ENCODE peak calls at places on chromosomes 6 and 20, in five cellular contexts. G is stomach, S is HCT116, J is GM23338, A is SK-N-SH. C is an unnamed sample.
A peak's percentile ranks its signal among the peaks of the same experiment; 100 is the strongest.

GRCh38 chr6:52457096-52457495 is 37.0 kb downstream of the EFHC1 start:
- DNase-seq in G (no peak), J (no peak), S (no peak), A (no peak), C (no peak)

GRCh38 chr6:43744490-43744889 is 25.5 kb upstream of the VEGFA start:
- DNase-seq in S (no peak), G (no peak), J (no peak), A (peak; percentile 8), C (no peak)

GRCh38 chr20:32580970-32581838 is 3.9 kb downstream of the NOL4L start:
- DNase-seq in G (no peak), J (peak; percentile 43), A (peak; percentile 83), S (no peak), C (no peak)

GRCh38 chr20:32941155-32941885 is 62.9 kb downstream of the SUN5 start:
- DNase-seq in J (no peak), G (no peak), S (no peak), A (no peak), C (no peak)

GRCh38 chr6:87697581-87698552 is 4.2 kb downstream of the AKIRIN2 start:
- DNase-seq in G (no peak), A (peak; percentile 63), S (no peak), J (no peak), C (no peak)

GRCh38 chr6:119307041-119307440 is 42.5 kb downstream of the MAN1A1 start:
- DNase-seq in G (no peak), J (no peak), A (no peak), S (no peak), C (no peak)

GRCh38 chr20:62539208-62539607 is 63.4 kb upstream of the GATA5 start:
- DNase-seq in G (no peak), J (no peak), S (no peak), A (no peak), C (no peak)

GRCh38 chr6:153117986-153118886 is 12.8 kb downstream of the RGS17 start:
- DNase-seq in J (no peak), S (peak; percentile 21), A (no peak), G (no peak), C (no peak)

GRCh38 chr6:142459267-142459666 is 157.5 kb downstream of the ADGRG6 start:
- DNase-seq in A (no peak), G (no peak), S (no peak), J (no peak), C (no peak)

DNA sequence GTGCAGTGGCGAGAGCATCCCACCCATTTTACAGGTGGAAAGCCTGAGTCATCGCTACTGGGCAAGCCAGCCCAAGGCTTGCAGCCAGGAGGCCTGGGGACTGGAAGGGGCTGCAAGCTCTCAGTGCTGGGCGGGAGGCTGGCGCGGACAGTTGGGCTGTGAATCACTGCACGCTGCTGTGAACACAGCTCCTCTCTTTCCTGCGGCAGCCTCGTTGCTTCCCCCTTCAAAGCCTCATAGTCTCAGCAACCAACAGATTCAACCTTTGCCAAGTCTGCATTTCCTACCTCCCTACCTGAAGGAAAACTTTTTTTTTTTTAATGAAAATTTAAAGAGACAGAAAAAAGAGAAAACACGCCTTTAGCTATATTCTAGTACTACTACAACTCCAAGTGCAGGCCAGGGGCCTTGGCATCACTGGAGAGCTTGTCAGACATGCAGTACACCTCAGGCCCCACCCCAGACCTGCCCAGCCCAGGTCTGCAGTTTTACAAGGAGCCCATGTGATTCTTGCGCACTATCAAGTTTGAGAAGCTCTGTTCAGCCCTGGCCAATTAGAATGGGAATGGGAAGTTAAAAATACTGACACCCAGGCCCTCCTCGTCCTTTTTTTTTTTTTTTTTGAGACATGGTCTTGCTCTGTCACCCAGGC is 85.1 kb downstream of the NFATC2 start:
- DNase-seq in G (no peak), A (peak; percentile 44), J (no peak), S (peak; percentile 24), C (peak; percentile 76)
- TF ChIP-seq POLR2AphosphoS5 in G (peak; percentile 3), A (peak; percentile 51), J (no peak), S (no peak), C (peak; percentile 64)

GRCh38 chr6:147201885-147202515 is 2.2 kb upstream of the STXBP5 start:
- DNase-seq in J (peak; percentile 73), A (peak; percentile 42), S (no peak), G (no peak), C (no peak)
- H3K4me3 ChIP-seq in J (peak overlapping the region; percentile 58), A (peak overlapping the region; percentile 92), S (peak overlapping the region; percentile 72), G (peak overlapping the region; percentile 81), C (peak overlapping the region; percentile 82)

GRCh38 chr6:165597821-165598220 is 65.2 kb downstream of the PDE10A start:
- DNase-seq in A (no peak), G (no peak), J (no peak), S (no peak), C (no peak)

GRCh38 chr6:165602291-165602690 is 60.8 kb downstream of the PDE10A start:
- DNase-seq in G (no peak), J (no peak), A (no peak), S (no peak), C (no peak)

GRCh38 chr6:165600606-165601005 is 62.4 kb downstream of the PDE10A start:
- DNase-seq in J (no peak), G (no peak), S (no peak), A (no peak), C (no peak)

GRCh38 chr6:165599596-165600487 is 63.2 kb downstream of the PDE10A start:
- DNase-seq in G (no peak), S (no peak), A (no peak), J (no peak), C (no peak)

GRCh38 chr6:165599121-165599520 is 63.9 kb downstream of the PDE10A start:
- DNase-seq in S (no peak), J (no peak), G (no peak), A (no peak), C (no peak)
- H3K27ac ChIP-seq in S (no peak overlapping the region), J (no peak overlapping the region), G (no peak overlapping the region), A (no peak overlapping the region), C (peak overlapping the region; percentile 28)

DNA sequence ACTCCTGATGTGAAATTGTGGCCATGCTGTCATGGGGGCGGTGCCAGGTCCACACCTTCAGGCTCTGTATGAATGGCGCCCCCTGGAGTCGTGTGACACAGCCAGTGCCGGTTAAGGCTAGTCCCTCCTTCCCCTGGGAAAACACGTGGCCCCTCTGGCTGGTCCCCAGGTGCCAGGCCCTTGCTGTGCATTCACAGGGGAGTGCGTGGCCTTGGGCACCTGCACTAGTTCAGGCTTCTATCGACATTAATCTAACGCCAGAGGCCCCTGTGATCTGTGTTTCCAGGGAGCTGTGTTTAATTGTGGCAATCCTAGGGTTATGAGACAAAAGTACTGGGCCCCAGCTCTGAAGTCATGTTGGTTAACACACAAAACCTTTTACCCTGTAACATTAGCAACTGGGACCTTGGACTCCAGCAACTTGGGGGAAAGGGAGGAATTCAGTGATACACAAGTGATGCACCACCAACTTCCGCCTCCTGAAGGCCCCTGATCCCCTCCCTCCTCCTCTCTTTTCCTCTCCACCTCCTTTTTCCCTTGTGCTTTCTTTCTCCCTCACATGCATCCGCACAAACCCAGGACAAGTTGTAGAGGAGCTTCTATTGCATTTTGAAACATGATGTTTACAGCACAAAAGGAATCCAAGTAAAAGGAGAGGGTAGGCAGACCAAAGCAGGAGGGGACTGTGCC is 74.0 kb downstream of the SSR1 start:
- DNase-seq in J (peak; percentile 94), S (peak; percentile 77), A (peak; percentile 79), G (peak; percentile 96), C (peak; percentile 90)
- TF ChIP-seq POLR2AphosphoS5 in J (no peak), S (peak; percentile 24), A (no peak), G (peak; percentile 77), C (peak; percentile 50)

DNA sequence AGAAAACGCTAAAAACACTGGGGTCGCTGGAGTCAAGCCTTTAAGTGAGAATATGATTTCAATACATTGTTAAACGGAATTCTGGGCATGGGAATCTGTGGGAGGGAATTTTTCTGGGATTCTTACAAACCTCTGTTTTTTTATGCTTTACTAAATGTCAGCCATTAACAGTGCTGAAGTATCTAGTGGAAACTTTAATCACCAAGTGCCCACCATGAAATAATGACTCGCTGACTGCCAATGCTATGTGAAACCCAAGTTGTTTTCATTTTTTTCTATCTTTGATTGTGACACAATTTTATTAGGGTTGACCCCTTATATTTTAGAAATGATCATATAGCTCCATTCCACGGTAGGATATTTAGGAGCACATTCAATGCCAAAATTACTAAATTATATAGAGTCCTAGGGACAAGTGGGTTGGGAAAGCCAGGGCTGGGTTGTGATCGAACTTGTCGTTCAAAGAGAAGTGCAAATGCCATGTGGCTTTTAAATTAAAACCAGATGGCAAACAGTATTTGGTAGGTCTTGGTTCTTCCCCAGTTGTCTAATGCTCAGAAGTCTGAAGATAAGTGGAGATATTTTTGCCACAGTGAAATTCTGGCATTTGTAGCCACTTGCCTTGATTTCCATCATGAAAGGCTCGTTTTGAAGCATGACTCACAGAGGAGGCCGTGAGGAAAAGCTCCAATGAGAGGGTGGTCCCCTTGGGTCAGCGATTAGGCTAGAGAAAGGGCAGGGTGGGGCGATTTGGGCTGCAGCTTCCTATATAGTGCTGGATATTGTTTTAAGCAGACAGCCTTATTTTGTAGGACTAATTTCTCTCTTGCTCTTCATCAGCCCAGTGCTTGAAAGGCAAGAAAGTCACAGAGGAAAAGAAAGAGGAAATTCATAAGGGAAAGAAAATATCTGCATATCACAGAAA is 254.4 kb upstream of the JAG1 start:
- DNase-seq in S (no peak), J (no peak), A (no peak), G (no peak), C (no peak)
- H3K4me3 ChIP-seq in S (no peak overlapping the region), J (no peak overlapping the region), A (no peak overlapping the region), G (no peak overlapping the region), C (no peak overlapping the region)

GRCh38 chr20:59157064-59157463 is 6.6 kb upstream of the ZNF831 start:
- DNase-seq in J (no peak), A (no peak), G (no peak), S (no peak), C (no peak)
- H3K27ac ChIP-seq in J (no peak overlapping the region), A (no peak overlapping the region), G (no peak overlapping the region), S (no peak overlapping the region), C (no peak overlapping the region)

DNA sequence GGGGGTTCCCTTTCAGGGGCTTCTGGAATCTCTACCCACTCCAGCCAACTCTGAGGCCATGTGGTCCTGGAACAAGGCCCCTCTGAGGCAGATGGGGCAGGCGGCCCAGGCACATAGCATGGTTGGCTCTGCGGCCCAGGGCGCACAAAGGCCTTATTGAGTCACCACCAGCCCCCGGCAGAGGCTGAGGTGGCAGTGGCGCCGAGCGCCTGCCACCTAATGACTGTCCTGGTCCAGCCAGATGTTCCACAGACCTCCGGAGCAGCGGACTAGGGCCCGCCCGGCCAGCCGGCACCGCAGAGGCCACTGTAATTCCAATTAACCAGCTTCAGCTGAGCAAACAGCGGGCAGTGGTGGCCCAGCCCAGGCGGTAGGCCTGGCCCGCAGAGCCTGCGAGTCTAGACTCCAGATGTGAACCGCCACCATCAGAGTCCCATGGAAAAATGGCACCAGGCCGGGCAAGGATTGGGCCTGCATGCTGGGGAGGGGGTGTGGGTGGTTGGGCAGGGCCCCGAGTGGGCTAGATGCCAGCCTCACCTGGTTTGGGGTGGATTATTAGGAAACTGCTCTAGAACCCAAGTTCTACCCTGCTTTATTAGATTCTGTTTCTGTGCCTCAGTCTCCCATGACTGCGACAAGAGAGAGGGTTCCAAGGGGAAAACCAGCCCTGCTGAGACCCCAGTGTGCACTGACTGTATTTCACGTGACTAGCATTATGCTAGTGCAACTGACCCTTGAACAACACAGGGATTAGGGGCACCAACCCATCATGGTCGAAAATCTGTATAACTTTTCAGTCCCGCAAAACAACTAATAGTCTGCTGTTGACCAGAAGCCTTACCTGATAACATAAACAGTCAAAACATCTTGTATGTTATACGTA is 34.1 kb upstream of the ID1 start:
- DNase-seq in A (peak; percentile 81), S (no peak), G (no peak), J (no peak), C (no peak)
- TF ChIP-seq POLR2AphosphoS5 in A (peak; percentile 65), S (no peak), G (no peak), J (no peak), C (no peak)

DNA sequence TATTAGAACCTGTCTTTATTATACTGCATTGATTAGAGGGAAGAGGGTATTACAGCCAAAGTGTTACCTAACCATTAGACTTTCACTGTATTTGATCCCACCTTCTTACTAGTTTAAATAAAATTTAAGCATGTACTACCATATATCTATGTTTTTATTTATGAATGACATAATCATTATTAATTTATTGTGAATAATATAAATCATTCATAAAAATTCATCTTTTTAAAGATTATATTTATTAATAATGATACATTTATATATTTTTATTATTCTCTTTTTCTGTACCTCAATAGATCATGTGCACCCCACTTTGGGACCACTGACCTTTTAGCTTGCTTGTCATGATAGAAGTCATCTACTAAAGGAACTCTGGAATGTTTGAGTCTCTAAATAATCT is 223.5 kb upstream of the MARCKS start:
- DNase-seq in G (no peak), S (no peak), A (no peak), J (no peak), C (no peak)
- H3K4me3 ChIP-seq in G (no peak overlapping the region), S (no peak overlapping the region), A (no peak overlapping the region), J (no peak overlapping the region), C (no peak overlapping the region)

C was measured in prostate gland.